ENCODE peak calls at places on chromosome 2, in four cellular contexts. L is psoas muscle, S is GM23338, Z is lung. C is an unnamed sample. For H3K36me3, the result is how much of the 10 kb centered on the place peaks cover.

GRCh38 chr2:166716968-166717367 is 171.3 kb upstream of the XIRP2 start:
- DNase-seq in L (no peak), S (no peak), Z (no peak), C (no peak)

GRCh38 chr2:220619525-220620267 is 952.4 kb downstream of the EPHA4 start:
- DNase-seq in L (no peak), S (no peak), Z (no peak), C (no peak)

GRCh38 chr2:126750506-126750905 is 94.5 kb downstream of the GYPC start:
- DNase-seq in L (no peak), S (no peak), Z (peak), C (no peak)

GRCh38 chr2:201858781-201859180 is 52.4 kb downstream of the CDK15 start:
- DNase-seq in L (peak), S (peak), Z (no peak), C (no peak)

GRCh38 chr2:275457-275856 is 10.7 kb downstream of the ACP1 start:
- DNase-seq in L (no peak), S (no peak), Z (no peak), C (no peak)

GRCh38 chr2:16389611-16390010 is 276.0 kb downstream of the CYRIA start:
- DNase-seq in L (no peak), S (no peak), Z (no peak), C (no peak)

GRCh38 chr2:236627846-236628245 is 58.2 kb downstream of the ACKR3 start:
- DNase-seq in L (no peak), S (no peak), Z (no peak), C (no peak)

GRCh38 chr2:136051725-136052048 is 66.3 kb upstream of the DARS1 start:
- DNase-seq in L (no peak), S (no peak), Z (no peak), C (no peak)

GRCh38 chr2:192246297-192246696 is 51.6 kb upstream of the TMEFF2 start:
- DNase-seq in L (no peak), S (no peak), Z (no peak), C (no peak)

GRCh38 chr2:200454839-200455801 is 54.7 kb downstream of the KCTD18 start:
- DNase-seq in L (no peak), S (no peak), Z (no peak), C (no peak)

GRCh38 chr2:186422226-186422625 is 63.8 kb upstream of the ZC3H15 start:
- DNase-seq in L (peak), S (no peak), Z (peak), C (peak)

GRCh38 chr2:221529943-221530652 is 42.0 kb downstream of the EPHA4 start:
- DNase-seq in L (no peak), S (no peak), Z (no peak), C (no peak)

GRCh38 chr2:218319813-218320360 is 27.6 kb upstream of the TMBIM1 start:
- DNase-seq in L (no peak), S (no peak), Z (no peak), C (no peak)

GRCh38 chr2:229282758-229283546 is 11.9 kb upstream of the PID1 start:
- DNase-seq in L (peak), S (no peak), Z (no peak), C (peak)

GRCh38 chr2:127098711-127099110 is 8.2 kb downstream of the BIN1 start:
- DNase-seq in L (peak), S (no peak), Z (no peak), C (no peak)

GRCh38 chr2:173760553-173760952 is 204.6 kb downstream of the SP3 start:
- DNase-seq in L (no peak), S (no peak), Z (no peak), C (no peak)

GRCh38 chr2:28447943-28448737 is 47.7 kb upstream of the PLB1 start:
- DNase-seq in L (no peak), S (no peak), Z (no peak), C (no peak)

GRCh38 chr2:115174651-115175050 is 732.2 kb downstream of the DPP10 start:
- DNase-seq in L (no peak), S (no peak), Z (no peak), C (no peak)

GRCh38 chr2:182587831-182588230 is 128.2 kb upstream of the DNAJC10 start:
- DNase-seq in L (no peak), S (no peak), Z (no peak), C (no peak)

GRCh38 chr2:200703132-200703925 is 108.4 kb upstream of the BZW1 start:
- DNase-seq in L (no peak), S (peak), Z (peak), C (no peak)

GRCh38 chr2:175585531-175585930 is 404.0 kb upstream of the ATP5MC3 start:
- DNase-seq in L (no peak), S (no peak), Z (no peak), C (no peak)

GRCh38 chr2:160315337-160315736 is 115.3 kb upstream of the ITGB6 start:
- DNase-seq in L (no peak), S (no peak), Z (no peak), C (no peak)

GRCh38 chr2:106990307-106990706 is 104.3 kb upstream of the ST6GAL2 start:
- DNase-seq in L (no peak), S (no peak), Z (no peak), C (no peak)

GRCh38 chr2:224919472-224920110 is 122.7 kb downstream of the DOCK10 start:
- DNase-seq in L (no peak), S (no peak), Z (no peak), C (no peak)

GRCh38 chr2:109210431-109211200 is 81.6 kb downstream of the SH3RF3 start:
- DNase-seq in L (no peak), S (no peak), Z (no peak), C (no peak)

GRCh38 chr2:37786854-37787253 is 115.4 kb upstream of the CDC42EP3 start:
- DNase-seq in L (peak), S (no peak), Z (no peak), C (no peak)

GRCh38 chr2:28652217-28652616 is 99.4 kb upstream of the PPP1CB start:
- DNase-seq in L (no peak), S (no peak), Z (no peak), C (no peak)

GRCh38 chr2:127087780-127088495 is 19.0 kb downstream of the BIN1 start:
- DNase-seq in L (peak), S (no peak), Z (no peak), C (no peak)

GRCh38 chr2:133124446-133124845 is 443.8 kb downstream of the NCKAP5 start:
- DNase-seq in L (no peak), S (no peak), Z (no peak), C (no peak)

GRCh38 chr2:143754732-143755131 is 625.5 kb downstream of the ARHGAP15 start:
- DNase-seq in L (no peak), S (no peak), Z (no peak), C (no peak)

GRCh38 chr2:120944575-120944974 is 208.9 kb downstream of the GLI2 start:
- DNase-seq in L (no peak), S (no peak), Z (no peak), C (no peak)

GRCh38 chr2:240021488-240022104 is 3.5 kb downstream of the NDUFA10 start:
- DNase-seq in L (peak), S (peak), Z (peak), C (no peak)
- TF ChIP-seq CTCF in L (peak), S (peak), Z (peak), C (peak)

GRCh38 chr2:240774856-240775255 is 45.2 kb downstream of the KIF1A start:
- DNase-seq in L (no peak), S (no peak), Z (no peak), C (no peak)
- H3K36me3 ChIP-seq in L (under half), S (under half), Z (under half), C (under half)

DNA sequence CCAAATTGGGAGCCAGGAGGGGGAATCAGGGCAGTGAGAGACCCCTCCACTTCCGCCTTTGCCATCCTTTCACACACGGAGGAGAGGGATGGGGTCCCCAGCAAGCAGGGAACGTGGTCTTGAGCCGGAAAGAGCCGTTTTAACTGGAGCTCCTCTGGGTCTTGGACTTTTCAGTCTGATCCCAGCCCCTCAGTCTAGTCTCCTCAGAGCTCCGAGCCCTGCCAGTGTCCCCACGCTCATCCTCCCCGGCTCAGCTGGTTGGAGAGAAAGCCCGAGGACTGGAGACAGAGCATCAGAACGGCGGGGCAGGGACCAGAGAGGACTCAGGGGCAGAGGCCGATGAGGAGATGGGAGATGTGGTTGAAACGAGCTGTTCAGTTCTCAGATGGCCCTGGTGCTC is 26.1 kb upstream of the OTOF start:
- DNase-seq in L (peak), S (peak), Z (no peak), C (no peak)
- TF ChIP-seq CTCF in L (no peak), S (no peak), Z (no peak), C (no peak)

DNA sequence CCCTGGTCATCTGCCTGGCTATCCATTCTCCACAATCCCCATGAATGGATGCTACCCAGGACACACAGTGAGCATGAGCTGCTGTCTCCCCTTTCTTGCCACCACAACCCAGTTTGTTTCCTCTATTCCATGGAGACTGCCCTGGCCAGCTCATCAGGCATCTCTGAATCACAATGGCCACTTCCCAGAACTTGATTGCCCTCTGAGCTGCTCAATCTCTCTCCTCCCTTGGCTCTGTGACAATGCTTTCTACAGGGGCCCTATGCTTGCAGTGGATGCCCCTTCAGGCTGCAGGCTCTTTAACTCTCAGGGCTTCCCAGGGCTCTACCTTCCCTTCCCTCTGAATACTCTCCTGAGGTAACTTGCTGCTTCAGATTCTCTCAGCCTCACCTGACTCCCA is 14.4 kb upstream of the SLC4A5 start:
- DNase-seq in L (no peak), S (peak), Z (no peak), C (no peak)
- H3K36me3 ChIP-seq in L (half or more), S (under half), Z (under half), C (under half)

GRCh38 chr2:205539603-205540002 is 142.7 kb upstream of the NRP2 start:
- DNase-seq in L (no peak), S (no peak), Z (no peak), C (no peak)
- TF ChIP-seq CTCF in L (no peak), S (peak), Z (no peak), C (no peak)

GRCh38 chr2:204840504-204840903 is 295.2 kb downstream of the PARD3B start:
- DNase-seq in L (no peak), S (no peak), Z (no peak), C (no peak)
- H3K36me3 ChIP-seq in L (under half), S (under half), Z (under half), C (under half)

C was measured in right atrium auricular region.